ENCODE peak calls at places on chromosomes 11 and 22, in five cellular contexts. O is OCI-LY7, C is tibial nerve, V is body of pancreas, Z is WERI-Rb-1. M is an unnamed sample. For H3K9me3, the result is how much of the 10 kb centered on the place peaks cover.

GRCh38 chr11:67158241-67158640 is 39.2 kb downstream of the KDM2A start:
- DNase-seq in O (no peak), C (no peak), V (no peak), Z (no peak), M (no peak)

GRCh38 chr11:25484225-25484624 is 847.7 kb upstream of the ANO3 start:
- DNase-seq in O (no peak), C (no peak), V (no peak), Z (no peak), M (no peak)

GRCh38 chr11:95776859-95777258 is 12.7 kb downstream of the FAM76B start:
- DNase-seq in O (no peak), C (no peak), V (no peak), Z (no peak), M (no peak)

GRCh38 chr11:58316142-58316541 is 42.7 kb downstream of the OR5B17 start:
- DNase-seq in O (no peak), C (no peak), V (no peak), Z (no peak), M (no peak)

GRCh38 chr22:44889233-44889878 is 120.4 kb downstream of the PHF21B start:
- DNase-seq in O (no peak), C (no peak), V (no peak), Z (no peak), M (no peak)

GRCh38 chr22:44786136-44786535 is 33.8 kb downstream of the ARHGAP8 start:
- DNase-seq in O (no peak), C (no peak), V (no peak), Z (no peak), M (no peak)

GRCh38 chr22:35489225-35489624 is 51.4 kb upstream of the RASD2 start:
- DNase-seq in O (no peak), C (no peak), V (no peak), Z (no peak), M (no peak)

GRCh38 chr22:49359061-49359460 is 468.6 kb downstream of the BRD1 start:
- DNase-seq in O (peak), C (no peak), V (no peak), Z (no peak), M (no peak)

GRCh38 chr22:39745789-39746188 is 147.8 kb downstream of the ENTHD1 start:
- DNase-seq in O (peak), C (no peak), V (no peak), Z (no peak), M (no peak)

GRCh38 chr22:19289475-19290161 is 1.9 kb downstream of the CLTCL1 start:
- DNase-seq in O (no peak), C (no peak), V (no peak), Z (no peak), M (no peak)

GRCh38 chr11:70531281-70532065 is 133.1 kb downstream of the CTTN start:
- DNase-seq in O (no peak), C (no peak), V (no peak), Z (peak), M (no peak)

GRCh38 chr11:1486054-1486825 is at the start of gene MOB2:
- DNase-seq in O (no peak), C (no peak), V (peak), Z (no peak), M (no peak)

GRCh38 chr11:73379189-73379880 is 3.1 kb downstream of the RELT start:
- DNase-seq in O (no peak), C (no peak), V (peak), Z (no peak), M (no peak)

GRCh38 chr11:79344765-79345164 is 96.1 kb downstream of the TENM4 start:
- DNase-seq in O (no peak), C (no peak), V (no peak), Z (no peak), M (no peak)

GRCh38 chr22:37672920-37673453 is 2.4 kb upstream of the LGALS1 start:
- DNase-seq in O (no peak), C (no peak), V (no peak), Z (no peak), M (no peak)

GRCh38 chr22:30424471-30425326 is 869 bp upstream of the MTFP1 start:
- DNase-seq in O (peak), C (peak), V (no peak), Z (peak), M (no peak)

GRCh38 chr11:33622806-33623205 is 77.8 kb downstream of the C11orf91 start:
- DNase-seq in O (peak), C (no peak), V (no peak), Z (no peak), M (no peak)

GRCh38 chr11:2630679-2631078 is 69.1 kb downstream of the KCNQ1OT1 start:
- DNase-seq in O (no peak), C (no peak), V (no peak), Z (no peak), M (no peak)

GRCh38 chr11:103889679-103890078 is 146.8 kb upstream of the DDI1 start:
- DNase-seq in O (no peak), C (no peak), V (no peak), Z (no peak), M (no peak)

GRCh38 chr11:3855808-3856491 is 486 bp downstream of the STIM1 start:
- DNase-seq in O (peak), C (no peak), V (peak), Z (peak), M (peak)

GRCh38 chr11:109304159-109304558 is 117.8 kb upstream of the C11orf87 start:
- DNase-seq in O (no peak), C (no peak), V (no peak), Z (no peak), M (no peak)

GRCh38 chr11:13352711-13353110 is 75.1 kb downstream of the BMAL1 start:
- DNase-seq in O (no peak), C (no peak), V (no peak), Z (no peak), M (no peak)

GRCh38 chr11:41659990-41660389 is 200.5 kb upstream of the LRRC4C start:
- DNase-seq in O (no peak), C (no peak), V (peak), Z (no peak), M (no peak)

GRCh38 chr11:78147807-78148206 is 8.4 kb upstream of the ALG8 start:
- DNase-seq in O (no peak), C (no peak), V (no peak), Z (no peak), M (no peak)

GRCh38 chr11:84922212-84922805 is 704.8 kb downstream of the DLG2 start:
- DNase-seq in O (no peak), C (no peak), V (no peak), Z (no peak), M (no peak)

GRCh38 chr11:35605691-35606090 is 12.6 kb upstream of the FJX1 start:
- DNase-seq in O (no peak), C (peak), V (peak), Z (no peak), M (no peak)

GRCh38 chr11:119373917-119374631 is 7.4 kb downstream of the USP2 start:
- DNase-seq in O (peak), C (peak), V (peak), Z (peak), M (no peak)

GRCh38 chr22:41327124-41327523 is 25.8 kb downstream of the ZC3H7B start:
- DNase-seq in O (no peak), C (no peak), V (no peak), Z (peak), M (no peak)

GRCh38 chr22:27450448-27450847 is 351.1 kb downstream of the MN1 start:
- DNase-seq in O (no peak), C (no peak), V (no peak), Z (no peak), M (no peak)

GRCh38 chr11:94740975-94741707 is 27.0 kb upstream of the AMOTL1 start:
- DNase-seq in O (no peak), C (peak), V (peak), Z (peak), M (no peak)

GRCh38 chr11:61279934-61280656 is 15.0 kb downstream of the VWCE start:
- DNase-seq in O (no peak), C (no peak), V (peak), Z (no peak), M (no peak)

GRCh38 chr11:83602116-83602515 is 315.9 kb upstream of the CCDC90B start:
- DNase-seq in O (no peak), C (no peak), V (no peak), Z (no peak), M (no peak)

GRCh38 chr22:49710746-49711145 is 116.9 kb downstream of the BRD1 start:
- DNase-seq in O (no peak), C (no peak), V (no peak), Z (no peak), M (no peak)

DNA sequence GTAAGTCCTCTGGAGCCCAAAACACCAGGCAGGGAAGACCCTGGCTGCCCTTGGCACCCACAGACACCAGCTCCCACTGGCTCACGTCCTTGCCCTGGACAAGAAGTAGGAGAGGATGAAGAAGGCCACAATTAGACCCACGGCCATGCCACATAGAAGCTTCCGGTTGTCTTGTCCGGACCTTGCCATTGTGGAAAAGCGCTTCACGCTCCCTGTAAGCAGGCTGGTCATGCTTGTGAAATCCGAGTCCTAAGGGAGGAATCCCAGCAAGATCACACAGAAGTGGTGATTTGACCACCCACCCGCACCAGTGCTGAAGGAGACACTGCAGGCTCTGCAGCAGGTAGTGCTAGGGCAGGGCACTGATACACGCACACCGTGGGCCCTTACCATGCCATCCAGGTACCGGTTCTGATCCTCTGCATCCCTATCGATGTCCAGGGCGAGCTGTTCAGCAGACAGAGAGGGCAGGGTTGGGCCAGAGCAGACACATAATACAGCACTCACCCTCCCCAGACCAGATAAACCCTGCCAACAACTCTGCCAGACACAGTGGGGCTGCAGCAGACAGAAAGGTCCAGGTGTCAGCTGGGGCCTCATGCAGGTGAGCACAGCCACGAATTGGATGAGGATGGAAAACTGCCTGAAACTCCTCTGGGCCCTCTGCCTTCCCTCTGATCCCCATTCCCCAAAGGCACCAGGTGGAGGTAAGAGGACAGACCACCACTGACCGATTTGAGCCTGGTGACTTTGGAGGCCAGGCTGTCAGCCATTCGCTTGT is 1.8 kb downstream of the BET1L start:
- DNase-seq in O (no peak), C (no peak), V (no peak), Z (no peak), M (no peak)
- H3K27ac ChIP-seq in O (no peak), C (no peak), V (no peak), Z (no peak), M (peak)

DNA sequence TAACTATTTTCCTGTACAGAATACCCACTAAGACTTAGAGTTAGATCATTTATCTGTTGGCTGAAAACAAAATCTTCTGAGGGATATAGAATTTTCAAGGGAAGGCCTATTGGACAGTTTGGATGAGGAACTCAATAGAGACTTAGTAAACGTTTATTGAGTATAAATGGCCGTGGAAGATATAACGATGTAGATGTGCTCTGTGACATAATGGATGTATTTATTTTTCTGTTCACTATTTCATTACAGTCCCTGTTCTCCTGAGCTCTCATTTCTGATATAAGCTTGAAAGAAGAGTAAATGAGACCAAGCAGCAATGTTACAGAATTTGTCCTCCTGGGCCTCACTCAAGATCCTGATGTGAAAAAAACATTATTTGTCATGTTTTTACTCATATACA is at the start of gene OR4A16:
- DNase-seq in O (no peak), C (no peak), V (no peak), Z (no peak), M (no peak)
- H3K9me3 ChIP-seq in O (under half), C (under half), V (under half), Z (under half), M (under half)

GRCh38 chr11:65576232-65576866 is 496 bp downstream of the EHBP1L1 start:
- DNase-seq in O (no peak), C (no peak), V (peak), Z (no peak), M (no peak)

GRCh38 chr11:65574147-65574962 is 1.5 kb upstream of the EHBP1L1 start:
- DNase-seq in O (peak), C (peak), V (peak), Z (peak), M (peak)

GRCh38 chr11:65576867-65577755 is 1.3 kb downstream of the EHBP1L1 start:
- DNase-seq in O (peak), C (no peak), V (peak), Z (no peak), M (no peak)

GRCh38 chr11:65574963-65575567 is 788 bp upstream of the EHBP1L1 start:
- DNase-seq in O (peak), C (no peak), V (peak), Z (no peak), M (no peak)

DNA sequence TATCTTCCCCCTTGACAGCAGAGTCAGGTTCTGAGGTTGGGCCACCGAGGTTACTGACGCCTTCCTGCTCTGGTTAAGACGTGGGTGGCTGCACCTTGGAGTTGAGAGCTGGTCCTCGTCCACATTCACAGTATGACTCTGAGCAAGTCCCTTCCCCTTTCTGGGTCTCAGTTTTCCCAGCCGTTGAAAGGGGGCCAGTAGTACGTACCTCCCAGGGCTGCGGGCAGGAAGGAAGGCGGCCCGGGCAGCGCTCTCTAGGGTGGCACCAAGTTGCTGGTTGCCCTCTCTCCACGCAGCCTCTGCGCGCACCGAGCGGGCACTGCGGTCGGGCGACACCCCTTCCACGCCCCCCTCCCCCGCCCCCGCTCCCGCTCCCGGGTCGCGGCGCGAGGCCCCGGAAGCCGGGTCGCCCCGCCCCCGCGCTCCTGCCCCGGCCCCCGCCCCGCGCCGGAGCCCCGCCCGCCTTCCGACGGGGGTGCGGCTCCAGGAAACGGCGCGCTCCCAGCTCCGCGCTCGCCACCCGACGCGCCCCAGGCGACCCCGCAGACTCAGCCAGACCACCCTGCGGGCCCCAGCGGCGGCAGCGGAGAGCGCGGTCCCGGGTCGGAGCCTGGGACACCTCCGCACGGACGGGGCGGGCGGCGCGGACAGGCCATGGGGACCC is at the start of gene EHBP1L1:
- DNase-seq in O (peak), C (no peak), V (peak), Z (peak), M (peak)
- H3K27ac ChIP-seq in O (peak), C (peak), V (peak), Z (peak), M (peak)

GRCh38 chr11:114622858-114623257 is 27.3 kb upstream of the NXPE4 start:
- DNase-seq in O (no peak), C (no peak), V (no peak), Z (no peak), M (no peak)
- H3K9me3 ChIP-seq in O (half or more), C (under half), V (under half), Z (under half), M (under half)

GRCh38 chr11:9750551-9750950 is 86.7 kb downstream of the SWAP70 start:
- DNase-seq in O (no peak), C (no peak), V (no peak), Z (no peak), M (no peak)
- H3K27ac ChIP-seq in O (no peak), C (no peak), V (peak), Z (no peak), M (no peak)

M was measured in CD8-positive, alpha-beta memory T cell.